ENCODE peak calls at places on chromosomes 6 and 20, in eight cellular contexts. V is dorsolateral prefrontal cortex, Q is brain microvascular endothelial cell, I is fibroblast of the aortic adventitia, J is foreskin fibroblast, C is AG04449, P is choroid plexus epithelial cell, Y is PC-3. H is an unnamed sample.

GRCh38 chr6:71621918-71622519 is 264.3 kb upstream of the RIMS1 start:
- DNase-seq in V (no peak), Q (no peak), I (peak), J (no peak), C (no peak), P (peak), Y (peak), H (peak)

GRCh38 chr6:93088675-93089575 is 330.4 kb downstream of the EPHA7 start:
- DNase-seq in V (no peak), Q (no peak), I (no peak), J (no peak), C (no peak), P (peak), Y (peak), H (no peak)

GRCh38 chr6:72787521-72788031 is 165.7 kb downstream of the KCNQ5 start:
- DNase-seq in V (no peak), Q (peak), I (peak), J (peak), C (no peak), P (peak), Y (peak), H (peak)

GRCh38 chr20:56200456-56200855 is 48.1 kb upstream of the MC3R start:
- DNase-seq in V (no peak), Q (no peak), I (no peak), J (no peak), C (no peak), P (peak), Y (peak), H (no peak)

GRCh38 chr6:46626228-46626909 is 26.2 kb downstream of the CYP39A1 start:
- DNase-seq in V (no peak), Q (peak), I (peak), J (peak), C (no peak), P (peak), Y (peak), H (peak)

GRCh38 chr6:167832497-167833395 is 6.0 kb downstream of the AFDN start:
- DNase-seq in V (no peak), Q (no peak), I (peak), J (no peak), C (no peak), P (peak), Y (peak), H (no peak)

GRCh38 chr6:35024601-35025054 is 116.5 kb downstream of the TCP11 start:
- DNase-seq in V (no peak), Q (peak), I (peak), J (no peak), C (no peak), P (peak), Y (peak), H (peak)

GRCh38 chr6:89048286-89048923 is 32.1 kb upstream of the PNRC1 start:
- DNase-seq in V (no peak), Q (no peak), I (peak), J (no peak), C (no peak), P (no peak), Y (no peak), H (no peak)

GRCh38 chr6:81480139-81480538 is 272.3 kb downstream of the TENT5A start:
- DNase-seq in V (no peak), Q (peak), I (peak), J (peak), C (peak), P (peak), Y (peak), H (no peak)

GRCh38 chr20:10453241-10453640 is 18.1 kb downstream of the SLX4IP start:
- DNase-seq in V (no peak), Q (no peak), I (no peak), J (no peak), C (no peak), P (no peak), Y (no peak), H (no peak)

GRCh38 chr20:56689318-56689717 is 60.2 kb downstream of the TFAP2C start:
- DNase-seq in V (no peak), Q (no peak), I (no peak), J (peak), C (no peak), P (peak), Y (peak), H (peak)

GRCh38 chr6:144265390-144265789 is 19.7 kb upstream of the UTRN start:
- DNase-seq in V (no peak), Q (peak), I (peak), J (peak), C (no peak), P (peak), Y (peak), H (no peak)

GRCh38 chr6:41964201-41964887 is 22.7 kb upstream of the CCND3 start:
- DNase-seq in V (no peak), Q (no peak), I (no peak), J (no peak), C (no peak), P (no peak), Y (no peak), H (no peak)

GRCh38 chr6:97207383-97207782 is 75.6 kb downstream of the MMS22L start:
- DNase-seq in V (no peak), Q (no peak), I (no peak), J (no peak), C (no peak), P (no peak), Y (no peak), H (no peak)

GRCh38 chr6:52157301-52157930 is 28.8 kb upstream of the IL17A start:
- DNase-seq in V (no peak), Q (peak), I (peak), J (peak), C (no peak), P (no peak), Y (peak), H (no peak)

GRCh38 chr6:106046116-106046853 is 39.9 kb upstream of the PRDM1 start:
- DNase-seq in V (no peak), Q (no peak), I (no peak), J (no peak), C (no peak), P (no peak), Y (no peak), H (no peak)

GRCh38 chr20:63536997-63537524 is at the start of gene PTK6:
- DNase-seq in V (no peak), Q (no peak), I (no peak), J (no peak), C (no peak), P (no peak), Y (peak), H (no peak)

GRCh38 chr6:36701401-36701991 is 3.9 kb downstream of the RAB44 start:
- DNase-seq in V (no peak), Q (no peak), I (no peak), J (no peak), C (no peak), P (no peak), Y (peak), H (no peak)

GRCh38 chr20:36728986-36729385 is 16.9 kb downstream of the NDRG3 start:
- DNase-seq in V (no peak), Q (peak), I (peak), J (no peak), C (no peak), P (peak), Y (peak), H (no peak)

GRCh38 chr6:111625511-111626331 is 20.0 kb upstream of the TRAF3IP2 start:
- DNase-seq in V (no peak), Q (peak), I (peak), J (no peak), C (no peak), P (peak), Y (no peak), H (no peak)

GRCh38 chr20:60528141-60528540 is 569.9 kb downstream of the CDH26 start:
- DNase-seq in V (no peak), Q (no peak), I (no peak), J (no peak), C (no peak), P (no peak), Y (no peak), H (no peak)

GRCh38 chr20:25270829-25271251 is 23.0 kb downstream of the PYGB start:
- DNase-seq in V (no peak), Q (no peak), I (no peak), J (no peak), C (no peak), P (no peak), Y (no peak), H (no peak)

GRCh38 chr20:35743693-35744491 is 1.8 kb upstream of the RBM39 start:
- DNase-seq in V (no peak), Q (no peak), I (no peak), J (no peak), C (no peak), P (peak), Y (no peak), H (no peak)

GRCh38 chr20:40768105-40768504 is 79.1 kb upstream of the MAFB start:
- DNase-seq in V (no peak), Q (no peak), I (no peak), J (no peak), C (no peak), P (no peak), Y (no peak), H (no peak)

GRCh38 chr6:130043344-130043743 is 25.0 kb downstream of the L3MBTL3 start:
- DNase-seq in V (no peak), Q (no peak), I (no peak), J (no peak), C (no peak), P (no peak), Y (no peak), H (no peak)

GRCh38 chr6:133818320-133818719 is 70.6 kb upstream of the TCF21 start:
- DNase-seq in V (no peak), Q (no peak), I (no peak), J (no peak), C (no peak), P (no peak), Y (no peak), H (no peak)

GRCh38 chr6:83853178-83853967 is at the start of gene RIPPLY2:
- DNase-seq in V (peak), Q (no peak), I (peak), J (peak), C (no peak), P (peak), Y (no peak), H (no peak)

GRCh38 chr6:159106627-159107241 is 61.9 kb upstream of the TAGAP start:
- DNase-seq in V (peak), Q (peak), I (peak), J (peak), C (no peak), P (peak), Y (peak), H (no peak)

GRCh38 chr6:138403324-138403800 is 661 bp upstream of the HEBP2 start:
- DNase-seq in V (no peak), Q (no peak), I (no peak), J (no peak), C (no peak), P (peak), Y (no peak), H (no peak)

GRCh38 chr6:159813781-159814180 is 13.7 kb downstream of the PNLDC1 start:
- DNase-seq in V (no peak), Q (no peak), I (no peak), J (no peak), C (no peak), P (no peak), Y (no peak), H (no peak)

GRCh38 chr6:67200626-67201403 is 1434.3 kb upstream of the ADGRB3 start:
- DNase-seq in V (peak), Q (no peak), I (no peak), J (no peak), C (no peak), P (no peak), Y (no peak), H (no peak)

GRCh38 chr6:11732036-11732545 is 46.5 kb downstream of the ADTRP start:
- DNase-seq in V (no peak), Q (peak), I (peak), J (peak), C (no peak), P (peak), Y (no peak), H (no peak)

GRCh38 chr6:106692823-106693216 is 63.4 kb downstream of the QRSL1 start:
- DNase-seq in V (no peak), Q (no peak), I (no peak), J (no peak), C (no peak), P (no peak), Y (no peak), H (no peak)

GRCh38 chr6:25122001-25122400 is 157.2 kb upstream of the CARMIL1 start:
- DNase-seq in V (no peak), Q (peak), I (peak), J (no peak), C (no peak), P (peak), Y (no peak), H (no peak)

GRCh38 chr6:118558811-118559217 is 10.7 kb downstream of the PLN start:
- DNase-seq in V (no peak), Q (peak), I (no peak), J (no peak), C (no peak), P (peak), Y (no peak), H (no peak)

GRCh38 chr20:2330090-2330695 is 34.4 kb downstream of the TGM3 start:
- DNase-seq in V (no peak), Q (no peak), I (no peak), J (no peak), C (no peak), P (no peak), Y (no peak), H (no peak)

GRCh38 chr20:61736751-61737310 is 328.9 kb downstream of the TAF4 start:
- DNase-seq in V (no peak), Q (no peak), I (no peak), J (no peak), C (no peak), P (no peak), Y (no peak), H (no peak)

GRCh38 chr6:33619166-33619565 is 2.0 kb upstream of the ITPR3 start:
- DNase-seq in V (no peak), Q (no peak), I (no peak), J (no peak), C (no peak), P (no peak), Y (no peak), H (no peak)
- TF ChIP-seq CTCF in V (no peak), Q (peak), I (no peak), J (no peak), C (no peak), P (no peak), Y (no peak), H (no peak)

GRCh38 chr6:116386581-116387299 is 16.0 kb downstream of the DSE start:
- DNase-seq in V (no peak), Q (peak), I (peak), J (peak), C (no peak), P (peak), Y (peak), H (no peak)
- H3K4me3 ChIP-seq in V (no peak), Q (no peak), I (no peak), J (no peak), C (no peak), P (no peak), Y (no peak), H (no peak)

GRCh38 chr6:135087403-135087802 is 32.8 kb upstream of the HBS1L start:
- DNase-seq in V (no peak), Q (no peak), I (no peak), J (no peak), C (no peak), P (no peak), Y (no peak), H (no peak)
- TF ChIP-seq CTCF in V (no peak), Q (peak), I (no peak), J (no peak), C (no peak), P (peak), Y (no peak), H (no peak)

GRCh38 chr6:7728855-7729590 is 3.1 kb downstream of the BMP6 start:
- DNase-seq in V (no peak), Q (no peak), I (peak), J (no peak), C (no peak), P (no peak), Y (peak), H (no peak)
- H3K4me3 ChIP-seq in V (peak), Q (no peak), I (peak), J (no peak), C (no peak), P (peak), Y (peak), H (peak)

GRCh38 chr6:39377530-39377929 is 55.0 kb upstream of the KCNK16 start:
- DNase-seq in V (peak), Q (peak), I (peak), J (peak), C (peak), P (peak), Y (peak), H (peak)
- TF ChIP-seq CTCF in V (peak), Q (peak), I (peak), J (peak), C (peak), P (peak), Y (peak), H (peak)

DNA sequence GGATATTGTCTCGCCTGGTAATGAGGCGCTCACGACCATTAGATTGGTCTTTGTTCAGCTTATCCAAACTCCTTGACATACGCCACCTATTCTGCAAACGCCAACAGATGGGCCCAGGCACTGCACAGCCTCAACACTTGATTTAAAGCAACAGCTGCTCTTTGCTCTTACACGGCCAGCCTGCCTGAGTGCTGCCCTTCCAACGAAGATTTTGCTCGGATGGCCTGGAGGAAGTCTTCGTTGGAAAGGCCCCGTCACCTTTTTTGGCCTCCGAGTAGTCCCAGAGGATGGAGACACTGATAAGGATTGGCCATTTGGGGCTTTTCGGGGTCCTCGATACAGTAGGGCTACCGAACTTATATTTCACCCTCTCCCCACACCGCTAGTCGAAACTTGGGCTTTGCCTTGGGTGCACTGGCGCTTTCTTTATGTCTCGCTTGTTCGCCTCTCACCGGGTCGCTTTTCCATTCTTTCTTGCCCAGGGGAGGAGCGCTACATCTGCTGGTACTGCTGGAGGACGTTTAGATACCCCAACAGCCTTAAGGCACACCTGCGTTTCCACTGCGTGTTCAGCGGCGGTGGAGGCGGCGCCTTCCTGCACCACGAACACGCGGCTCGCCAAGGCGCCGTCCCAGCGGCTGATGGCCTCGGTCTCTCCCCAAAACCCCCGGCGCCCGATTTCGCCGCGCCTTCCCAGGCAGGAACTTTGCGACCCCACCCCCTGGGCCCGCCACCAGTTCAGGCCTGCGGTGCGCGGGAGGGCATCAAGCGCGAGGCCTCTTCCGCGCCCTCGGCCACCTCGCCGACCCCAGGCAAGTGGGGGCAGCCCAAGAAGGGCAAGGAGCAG is 6.1 kb downstream of the PRDM13 start:
- DNase-seq in V (no peak), Q (no peak), I (no peak), J (no peak), C (no peak), P (no peak), Y (no peak), H (no peak)
- H3K4me3 ChIP-seq in V (peak), Q (no peak), I (peak), J (peak), C (peak), P (no peak), Y (no peak), H (peak)

H was measured in astrocyte of the cerebellum.